ENCODE peak calls at places on chromosomes 16 and 17, in six cellular contexts. R is left ventricle myocardium inferior, V is left lung, C is neural progenitor cell, P is mucosa of descending colon, T is mesothelial cell of epicardium. W is an unnamed sample.

GRCh38 chr16:8944113-8944765 is 19.5 kb downstream of the USP7 start:
- DNase-seq in T (no peak), P (no peak), R (no peak), C (no peak), V (no peak), W (no peak)

GRCh38 chr17:50266384-50267073 is 7.7 kb upstream of the TMEM92 start:
- DNase-seq in V (peak), R (no peak), P (no peak), T (peak), C (no peak), W (peak)

GRCh38 chr16:12210258-12210880 is 233.8 kb downstream of the SNX29 start:
- DNase-seq in V (no peak), P (no peak), T (no peak), C (no peak), R (no peak), W (no peak)

GRCh38 chr16:65070831-65071230 is 51.0 kb downstream of the CDH11 start:
- DNase-seq in R (peak), T (no peak), C (no peak), P (peak), V (peak), W (no peak)

GRCh38 chr17:40782450-40782849 is at the start of gene KRT27:
- DNase-seq in V (no peak), T (no peak), R (no peak), C (no peak), P (no peak), W (no peak)

GRCh38 chr16:65782537-65783290 is 583.8 kb upstream of the CDH5 start:
- DNase-seq in C (no peak), T (no peak), V (no peak), P (no peak), R (no peak), W (peak)

GRCh38 chr17:48547839-48548686 is 3.2 kb upstream of the HOXB2 start:
- DNase-seq in P (peak), R (no peak), V (no peak), T (no peak), C (peak), W (no peak)

GRCh38 chr17:350706-351435 is 1.7 kb downstream of the RPH3AL start:
- DNase-seq in V (peak), C (no peak), T (no peak), R (peak), P (peak), W (no peak)

GRCh38 chr16:84999200-84999599 is 12.1 kb downstream of the ZDHHC7 start:
- DNase-seq in T (no peak), P (no peak), V (no peak), C (no peak), R (no peak), W (no peak)

GRCh38 chr16:49023095-49023494 is 258.5 kb downstream of the CBLN1 start:
- DNase-seq in P (peak), R (no peak), V (no peak), C (no peak), T (no peak), W (no peak)

GRCh38 chr17:58052951-58053715 is 30.1 kb upstream of the DYNLL2 start:
- DNase-seq in R (no peak), C (no peak), V (no peak), T (no peak), P (no peak), W (no peak)

GRCh38 chr17:30291571-30292489 is at the start of gene BLMH:
- DNase-seq in T (peak), R (peak), V (peak), C (peak), P (peak), W (peak)

GRCh38 chr16:55019419-55020131 is 88.9 kb downstream of the IRX5 start:
- DNase-seq in C (no peak), V (no peak), P (no peak), R (no peak), T (no peak), W (no peak)

GRCh38 chr16:84740596-84741071 is 40.8 kb downstream of the USP10 start:
- DNase-seq in C (no peak), P (no peak), R (peak), V (no peak), T (no peak), W (no peak)

GRCh38 chr17:39186481-39187002 is 10.9 kb downstream of the CACNB1 start:
- DNase-seq in V (no peak), C (no peak), P (no peak), T (no peak), R (no peak), W (no peak)

GRCh38 chr16:52498640-52499039 is 48.3 kb downstream of the TOX3 start:
- DNase-seq in V (no peak), P (peak), R (no peak), T (no peak), C (peak), W (no peak)

GRCh38 chr16:68367034-68367433 is 56.2 kb downstream of the PRMT7 start:
- DNase-seq in V (no peak), T (no peak), R (no peak), P (peak), C (peak), W (no peak)

GRCh38 chr17:74393323-74393942 is 26.1 kb downstream of the GPR142 start:
- DNase-seq in P (no peak), T (no peak), R (no peak), V (no peak), C (no peak), W (no peak)

GRCh38 chr17:43215341-43215740 is 3.7 kb downstream of the TMEM106A start:
- DNase-seq in R (no peak), T (no peak), P (no peak), C (no peak), V (no peak), W (no peak)

GRCh38 chr17:27939489-27940465 is 46.6 kb upstream of the LYRM9 start:
- DNase-seq in C (no peak), R (no peak), P (no peak), V (no peak), T (no peak), W (no peak)

GRCh38 chr17:8105957-8106398 is 12.3 kb downstream of the ALOXE3 start:
- DNase-seq in C (no peak), T (no peak), V (no peak), P (no peak), R (no peak), W (no peak)

GRCh38 chr16:25106567-25107465 is 4.7 kb upstream of the LCMT1 start:
- DNase-seq in C (peak), P (peak), R (peak), T (peak), V (peak), W (peak)

GRCh38 chr17:75876938-75877751 is 1.2 kb downstream of the TRIM47 start:
- DNase-seq in R (peak), C (peak), T (peak), P (peak), V (peak), W (peak)

GRCh38 chr16:87419971-87420370 is 27.8 kb downstream of the MAP1LC3B start:
- DNase-seq in R (no peak), P (no peak), C (no peak), V (no peak), T (no peak), W (no peak)

GRCh38 chr17:3980381-3980975 is 16.2 kb upstream of the ATP2A3 start:
- DNase-seq in P (no peak), C (no peak), V (no peak), T (no peak), R (no peak), W (no peak)
- TF ChIP-seq CTCF in P (no peak), C (no peak), V (no peak), T (no peak), R (no peak), W (no peak)

GRCh38 chr16:23679274-23679985 is 741 bp downstream of the PLK1 start:
- DNase-seq in C (peak), P (peak), T (no peak), R (no peak), V (peak), W (no peak)

GRCh38 chr16:23679986-23680336 is 1.3 kb downstream of the PLK1 start:
- DNase-seq in R (no peak), T (no peak), C (no peak), V (no peak), P (no peak), W (no peak)

GRCh38 chr16:23682181-23682580 is 3.5 kb downstream of the PLK1 start:
- DNase-seq in P (no peak), T (no peak), C (no peak), V (no peak), R (no peak), W (no peak)

GRCh38 chr16:23676924-23677480 is 1.7 kb upstream of the PLK1 start:
- DNase-seq in P (no peak), R (no peak), C (no peak), V (no peak), T (no peak), W (no peak)

GRCh38 chr16:23678430-23679273 is at the start of gene PLK1:
- DNase-seq in V (peak), R (peak), C (peak), P (peak), T (peak), W (peak)
- TF ChIP-seq CTCF in V (no peak), R (peak), C (peak), P (no peak), T (no peak), W (peak)

GRCh38 chr16:82738699-82739098 is 111.9 kb downstream of the CDH13 start:
- DNase-seq in P (no peak), V (no peak), R (no peak), T (no peak), C (no peak), W (no peak)
- TF ChIP-seq CTCF in P (no peak), V (no peak), R (peak), T (no peak), C (peak), W (peak)

GRCh38 chr16:19415461-19415860 is 2.2 kb upstream of the TMC5 start:
- DNase-seq in P (peak), T (no peak), C (no peak), V (no peak), R (no peak), W (no peak)

GRCh38 chr16:19415918-19416317 is 1.8 kb upstream of the TMC5 start:
- DNase-seq in V (no peak), T (no peak), P (no peak), C (no peak), R (no peak), W (no peak)

GRCh38 chr16:19410435-19411153 is 7.1 kb upstream of the TMC5 start:
- DNase-seq in R (no peak), T (peak), P (peak), C (peak), V (peak), W (no peak)

GRCh38 chr16:19406891-19407491 is 10.7 kb upstream of the TMC5 start:
- DNase-seq in C (no peak), V (no peak), T (no peak), R (no peak), P (no peak), W (no peak)

GRCh38 chr16:19411298-19411697 is 6.4 kb upstream of the TMC5 start:
- DNase-seq in R (no peak), C (no peak), V (no peak), T (no peak), P (no peak), W (no peak)
- TF ChIP-seq CTCF in R (no peak), C (no peak), V (no peak), T (no peak), P (no peak), W (no peak)

GRCh38 chr17:14052886-14053615 is 16.3 kb upstream of the COX10 start:
- DNase-seq in V (no peak), R (no peak), C (no peak), T (no peak), P (no peak), W (no peak)
- TF ChIP-seq CTCF in V (no peak), R (no peak), C (no peak), T (no peak), P (no peak), W (no peak)